ENCODE peak calls at places on chromosomes 16 and 17, in four cellular contexts. K is activated CD8-positive, alpha-beta T cell treated with anti-CD3 and anti-CD28 coated beads, Interleukin-2, amount 10 ng/mL, durations not matched to agents 7 days and 5 days; E is cardiac muscle cell; F is effector CD8-positive, alpha-beta T cell. J is an unnamed sample.

GRCh38 chr17:46881015-46881414 is 29.6 kb downstream of the WNT9B start:
- DNase-seq in K (no peak), E (no peak), F (no peak), J (no peak)

GRCh38 chr17:32275060-32276042 is 9.7 kb downstream of the RHBDL3 start:
- DNase-seq in K (no peak), E (no peak), F (no peak), J (no peak)

GRCh38 chr17:4560837-4561241 is 462 bp upstream of the GGT6 start:
- DNase-seq in K (no peak), E (peak), F (no peak), J (no peak)

GRCh38 chr17:784143-784542 is 2.0 kb downstream of the MRM3 start:
- DNase-seq in K (no peak), E (no peak), F (no peak), J (no peak)

GRCh38 chr17:80260791-80261158 is at the start of gene RNF213:
- DNase-seq in K (peak), E (peak), F (peak), J (peak)

GRCh38 chr17:42754782-42755181 is 6.2 kb upstream of the RAMP2 start:
- DNase-seq in K (no peak), E (no peak), F (no peak), J (no peak)

GRCh38 chr17:16925461-16926060 is 46.4 kb downstream of the TNFRSF13B start:
- DNase-seq in K (no peak), E (no peak), F (no peak), J (peak)

GRCh38 chr17:77445030-77445907 is 304.5 kb downstream of the SEC14L1 start:
- DNase-seq in K (peak), E (no peak), F (peak), J (no peak)

GRCh38 chr16:3171855-3172593 is 16.0 kb upstream of the OR1F1 start:
- DNase-seq in K (peak), E (no peak), F (no peak), J (no peak)

GRCh38 chr16:8795818-8796217 is 1.6 kb downstream of the TMEM186 start:
- DNase-seq in K (no peak), E (no peak), F (no peak), J (no peak)

GRCh38 chr17:81983011-81983638 is 5.7 kb downstream of the ASPSCR1 start:
- DNase-seq in K (no peak), E (no peak), F (no peak), J (no peak)

GRCh38 chr17:77863814-77864161 is 94.7 kb upstream of the TNRC6C start:
- DNase-seq in K (no peak), E (no peak), F (no peak), J (peak)

GRCh38 chr17:5770556-5771270 is 186.4 kb upstream of the NLRP1 start:
- DNase-seq in K (no peak), E (peak), F (no peak), J (no peak)

GRCh38 chr16:27503662-27504061 is 46.1 kb downstream of the GTF3C1 start:
- DNase-seq in K (no peak), E (no peak), F (no peak), J (no peak)